ENCODE peak calls at places on chromosomes 1 and 21, in eight cellular contexts. One of them, this sample, is unnamed.
A peak's percentile ranks its signal among the peaks of the same experiment; 100 is the strongest.

GRCh38 chr1:55957233-55957632 is 622.1 kb downstream of the PLPP3 start:
- DNase-seq in ACHN: no peak
- DNase-seq in neural progenitor cell: no peak
- DNase-seq in fibroblast of the aortic adventitia: peak; percentile 43
- DNase-seq in T-helper 1 cell: no peak
- DNase-seq in NCI-H1048: no peak
- DNase-seq in stimulated activated CD4-positive, alpha-beta T cell treated with anti-CD3 and anti-CD28 coated beads, Interleukin-15, amount 100 ng/mL, for 1 hour: no peak
- DNase-seq in NCI-H2107: no peak
- DNase-seq in this sample: no peak

GRCh38 chr1:68015960-68016359 is 34.5 kb downstream of the DIRAS3 start:
- DNase-seq in ACHN: no peak
- DNase-seq in neural progenitor cell: no peak
- DNase-seq in fibroblast of the aortic adventitia: no peak
- DNase-seq in T-helper 1 cell: no peak
- DNase-seq in NCI-H1048: no peak
- DNase-seq in stimulated activated CD4-positive, alpha-beta T cell treated with anti-CD3 and anti-CD28 coated beads, Interleukin-15, amount 100 ng/mL, for 1 hour: no peak
- DNase-seq in NCI-H2107: no peak
- DNase-seq in this sample: no peak

GRCh38 chr1:109621402-109622101 is 1.9 kb downstream of the AMPD2 start:
- DNase-seq in ACHN: no peak
- DNase-seq in neural progenitor cell: no peak
- DNase-seq in fibroblast of the aortic adventitia: no peak
- DNase-seq in T-helper 1 cell: no peak
- DNase-seq in NCI-H1048: no peak
- DNase-seq in stimulated activated CD4-positive, alpha-beta T cell treated with anti-CD3 and anti-CD28 coated beads, Interleukin-15, amount 100 ng/mL, for 1 hour: no peak
- DNase-seq in NCI-H2107: no peak
- DNase-seq in this sample: no peak

GRCh38 chr1:244214009-244214967 is 163.2 kb downstream of the ZBTB18 start:
- DNase-seq in ACHN: peak; percentile 89
- DNase-seq in neural progenitor cell: peak; percentile 24
- DNase-seq in fibroblast of the aortic adventitia: peak; percentile 61
- DNase-seq in T-helper 1 cell: no peak
- DNase-seq in NCI-H1048: no peak
- DNase-seq in stimulated activated CD4-positive, alpha-beta T cell treated with anti-CD3 and anti-CD28 coated beads, Interleukin-15, amount 100 ng/mL, for 1 hour: no peak
- DNase-seq in NCI-H2107: no peak
- DNase-seq in this sample: peak; percentile 93

GRCh38 chr1:97006044-97006676 is 284.6 kb downstream of the PTBP2 start:
- DNase-seq in ACHN: peak; percentile 54
- DNase-seq in neural progenitor cell: no peak
- DNase-seq in fibroblast of the aortic adventitia: peak; percentile 69
- DNase-seq in T-helper 1 cell: no peak
- DNase-seq in NCI-H1048: peak; percentile 8
- DNase-seq in stimulated activated CD4-positive, alpha-beta T cell treated with anti-CD3 and anti-CD28 coated beads, Interleukin-15, amount 100 ng/mL, for 1 hour: no peak
- DNase-seq in NCI-H2107: no peak
- DNase-seq in this sample: peak; percentile 89

GRCh38 chr1:6409053-6409452 is 10.7 kb downstream of the HES2 start:
- DNase-seq in ACHN: no peak
- DNase-seq in neural progenitor cell: no peak
- DNase-seq in fibroblast of the aortic adventitia: no peak
- DNase-seq in T-helper 1 cell: no peak
- DNase-seq in NCI-H1048: no peak
- DNase-seq in stimulated activated CD4-positive, alpha-beta T cell treated with anti-CD3 and anti-CD28 coated beads, Interleukin-15, amount 100 ng/mL, for 1 hour: no peak
- DNase-seq in NCI-H2107: no peak
- DNase-seq in this sample: no peak

GRCh38 chr21:45887121-45887611 is 94.4 kb upstream of the COL6A1 start:
- DNase-seq in ACHN: no peak
- DNase-seq in neural progenitor cell: no peak
- DNase-seq in fibroblast of the aortic adventitia: no peak
- DNase-seq in T-helper 1 cell: peak; percentile 9
- DNase-seq in NCI-H1048: no peak
- DNase-seq in stimulated activated CD4-positive, alpha-beta T cell treated with anti-CD3 and anti-CD28 coated beads, Interleukin-15, amount 100 ng/mL, for 1 hour: no peak
- DNase-seq in NCI-H2107: no peak
- DNase-seq in this sample: peak; percentile 28

GRCh38 chr1:46174448-46175231 is at the start of gene TSPAN1:
- DNase-seq in ACHN: no peak
- DNase-seq in neural progenitor cell: no peak
- DNase-seq in fibroblast of the aortic adventitia: peak; percentile 64
- DNase-seq in T-helper 1 cell: no peak
- DNase-seq in NCI-H1048: no peak
- DNase-seq in stimulated activated CD4-positive, alpha-beta T cell treated with anti-CD3 and anti-CD28 coated beads, Interleukin-15, amount 100 ng/mL, for 1 hour: no peak
- DNase-seq in NCI-H2107: peak; percentile 59
- DNase-seq in this sample: peak; percentile 17

GRCh38 chr1:168960595-168960994 is 145.9 kb upstream of the ATP1B1 start:
- DNase-seq in ACHN: no peak
- DNase-seq in neural progenitor cell: no peak
- DNase-seq in fibroblast of the aortic adventitia: no peak
- DNase-seq in T-helper 1 cell: no peak
- DNase-seq in NCI-H1048: no peak
- DNase-seq in stimulated activated CD4-positive, alpha-beta T cell treated with anti-CD3 and anti-CD28 coated beads, Interleukin-15, amount 100 ng/mL, for 1 hour: no peak
- DNase-seq in NCI-H2107: no peak
- DNase-seq in this sample: peak; percentile 43

GRCh38 chr1:67061266-67061665 is 7.3 kb upstream of the SLC35D1 start:
- DNase-seq in ACHN: no peak
- DNase-seq in neural progenitor cell: no peak
- DNase-seq in fibroblast of the aortic adventitia: no peak
- DNase-seq in T-helper 1 cell: no peak
- DNase-seq in NCI-H1048: no peak
- DNase-seq in stimulated activated CD4-positive, alpha-beta T cell treated with anti-CD3 and anti-CD28 coated beads, Interleukin-15, amount 100 ng/mL, for 1 hour: no peak
- DNase-seq in NCI-H2107: no peak
- DNase-seq in this sample: no peak

GRCh38 chr21:27953328-27954045 is 986.6 kb upstream of the ADAMTS5 start:
- DNase-seq in ACHN: no peak
- DNase-seq in neural progenitor cell: no peak
- DNase-seq in fibroblast of the aortic adventitia: no peak
- DNase-seq in T-helper 1 cell: no peak
- DNase-seq in NCI-H1048: no peak
- DNase-seq in stimulated activated CD4-positive, alpha-beta T cell treated with anti-CD3 and anti-CD28 coated beads, Interleukin-15, amount 100 ng/mL, for 1 hour: no peak
- DNase-seq in NCI-H2107: no peak
- DNase-seq in this sample: peak; percentile 3

GRCh38 chr1:158126425-158126824 is 54.3 kb upstream of the CD1D start:
- DNase-seq in ACHN: no peak
- DNase-seq in neural progenitor cell: no peak
- DNase-seq in fibroblast of the aortic adventitia: no peak
- DNase-seq in T-helper 1 cell: no peak
- DNase-seq in NCI-H1048: no peak
- DNase-seq in stimulated activated CD4-positive, alpha-beta T cell treated with anti-CD3 and anti-CD28 coated beads, Interleukin-15, amount 100 ng/mL, for 1 hour: no peak
- DNase-seq in NCI-H2107: no peak
- DNase-seq in this sample: no peak

GRCh38 chr1:39524591-39525365 is 33.3 kb downstream of the BMP8A start:
- DNase-seq in ACHN: no peak
- DNase-seq in neural progenitor cell: no peak
- DNase-seq in fibroblast of the aortic adventitia: no peak
- DNase-seq in T-helper 1 cell: no peak
- DNase-seq in NCI-H1048: no peak
- DNase-seq in stimulated activated CD4-positive, alpha-beta T cell treated with anti-CD3 and anti-CD28 coated beads, Interleukin-15, amount 100 ng/mL, for 1 hour: no peak
- DNase-seq in NCI-H2107: no peak
- DNase-seq in this sample: no peak

GRCh38 chr1:201381130-201381529 is 3.6 kb upstream of the TNNT2 start:
- DNase-seq in ACHN: no peak
- DNase-seq in neural progenitor cell: no peak
- DNase-seq in fibroblast of the aortic adventitia: no peak
- DNase-seq in T-helper 1 cell: no peak
- DNase-seq in NCI-H1048: no peak
- DNase-seq in stimulated activated CD4-positive, alpha-beta T cell treated with anti-CD3 and anti-CD28 coated beads, Interleukin-15, amount 100 ng/mL, for 1 hour: no peak
- DNase-seq in NCI-H2107: peak; percentile 70
- DNase-seq in this sample: no peak

GRCh38 chr1:241639040-241639652 is 1.0 kb downstream of the CHML start:
- DNase-seq in ACHN: peak; percentile 49
- DNase-seq in neural progenitor cell: no peak
- DNase-seq in fibroblast of the aortic adventitia: peak; percentile 14
- DNase-seq in T-helper 1 cell: peak; percentile 17
- DNase-seq in NCI-H1048: no peak
- DNase-seq in stimulated activated CD4-positive, alpha-beta T cell treated with anti-CD3 and anti-CD28 coated beads, Interleukin-15, amount 100 ng/mL, for 1 hour: no peak
- DNase-seq in NCI-H2107: no peak
- DNase-seq in this sample: no peak

GRCh38 chr1:233440952-233441401 is 113.5 kb downstream of the MAP3K21 start:
- DNase-seq in ACHN: peak; percentile 80
- DNase-seq in neural progenitor cell: peak; percentile 87
- DNase-seq in fibroblast of the aortic adventitia: peak; percentile 79
- DNase-seq in T-helper 1 cell: peak; percentile 47
- DNase-seq in NCI-H1048: peak; percentile 70
- DNase-seq in stimulated activated CD4-positive, alpha-beta T cell treated with anti-CD3 and anti-CD28 coated beads, Interleukin-15, amount 100 ng/mL, for 1 hour: no peak
- DNase-seq in NCI-H2107: peak; percentile 56
- DNase-seq in this sample: peak; percentile 74

GRCh38 chr1:35768350-35769187 is 1.2 kb downstream of the CLSPN start:
- DNase-seq in ACHN: peak; percentile 0
- DNase-seq in neural progenitor cell: no peak
- DNase-seq in fibroblast of the aortic adventitia: peak; percentile 7
- DNase-seq in T-helper 1 cell: no peak
- DNase-seq in NCI-H1048: no peak
- DNase-seq in stimulated activated CD4-positive, alpha-beta T cell treated with anti-CD3 and anti-CD28 coated beads, Interleukin-15, amount 100 ng/mL, for 1 hour: no peak
- DNase-seq in NCI-H2107: no peak
- DNase-seq in this sample: peak; percentile 4

GRCh38 chr1:84569216-84569615 is 5.0 kb downstream of the CTBS start:
- DNase-seq in ACHN: no peak
- DNase-seq in neural progenitor cell: no peak
- DNase-seq in fibroblast of the aortic adventitia: no peak
- DNase-seq in T-helper 1 cell: no peak
- DNase-seq in NCI-H1048: no peak
- DNase-seq in stimulated activated CD4-positive, alpha-beta T cell treated with anti-CD3 and anti-CD28 coated beads, Interleukin-15, amount 100 ng/mL, for 1 hour: no peak
- DNase-seq in NCI-H2107: no peak
- DNase-seq in this sample: no peak

GRCh38 chr1:175830500-175830899 is 87.1 kb upstream of the TNR start:
- DNase-seq in ACHN: no peak
- DNase-seq in neural progenitor cell: no peak
- DNase-seq in fibroblast of the aortic adventitia: no peak
- DNase-seq in T-helper 1 cell: no peak
- DNase-seq in NCI-H1048: no peak
- DNase-seq in stimulated activated CD4-positive, alpha-beta T cell treated with anti-CD3 and anti-CD28 coated beads, Interleukin-15, amount 100 ng/mL, for 1 hour: no peak
- DNase-seq in NCI-H2107: no peak
- DNase-seq in this sample: no peak

GRCh38 chr21:28174006-28174405 is 818.7 kb downstream of the LTN1 start:
- DNase-seq in ACHN: no peak
- DNase-seq in neural progenitor cell: no peak
- DNase-seq in fibroblast of the aortic adventitia: no peak
- DNase-seq in T-helper 1 cell: no peak
- DNase-seq in NCI-H1048: no peak
- DNase-seq in stimulated activated CD4-positive, alpha-beta T cell treated with anti-CD3 and anti-CD28 coated beads, Interleukin-15, amount 100 ng/mL, for 1 hour: no peak
- DNase-seq in NCI-H2107: no peak
- DNase-seq in this sample: no peak

GRCh38 chr1:88731475-88731874 is 47.4 kb downstream of the PKN2 start:
- DNase-seq in ACHN: peak; percentile 68
- DNase-seq in neural progenitor cell: no peak
- DNase-seq in fibroblast of the aortic adventitia: peak; percentile 93
- DNase-seq in T-helper 1 cell: no peak
- DNase-seq in NCI-H1048: no peak
- DNase-seq in stimulated activated CD4-positive, alpha-beta T cell treated with anti-CD3 and anti-CD28 coated beads, Interleukin-15, amount 100 ng/mL, for 1 hour: no peak
- DNase-seq in NCI-H2107: no peak
- DNase-seq in this sample: peak; percentile 90

GRCh38 chr21:33732038-33732437 is 89.7 kb downstream of the ITSN1 start:
- DNase-seq in ACHN: no peak
- DNase-seq in neural progenitor cell: no peak
- DNase-seq in fibroblast of the aortic adventitia: no peak
- DNase-seq in T-helper 1 cell: no peak
- DNase-seq in NCI-H1048: no peak
- DNase-seq in stimulated activated CD4-positive, alpha-beta T cell treated with anti-CD3 and anti-CD28 coated beads, Interleukin-15, amount 100 ng/mL, for 1 hour: no peak
- DNase-seq in NCI-H2107: no peak
- DNase-seq in this sample: no peak

GRCh38 chr1:7300893-7301292 is 470.2 kb upstream of the VAMP3 start:
- DNase-seq in ACHN: peak; percentile 18
- DNase-seq in neural progenitor cell: no peak
- DNase-seq in fibroblast of the aortic adventitia: peak; percentile 67
- DNase-seq in T-helper 1 cell: no peak
- DNase-seq in NCI-H1048: no peak
- DNase-seq in stimulated activated CD4-positive, alpha-beta T cell treated with anti-CD3 and anti-CD28 coated beads, Interleukin-15, amount 100 ng/mL, for 1 hour: no peak
- DNase-seq in NCI-H2107: no peak
- DNase-seq in this sample: peak; percentile 57

This sample was measured in fibroblast of pulmonary artery.